ENCODE peak calls at places on chromosomes 3 and 15, in seven cellular contexts. C, T, L, Y, O, M and W are unnamed samples.

GRCh38 chr15:67506775-67507747 is 13.9 kb upstream of the C15orf61 start:
- DNase-seq in T (no peak), L (no peak), C (no peak), M (no peak), O (peak), Y (no peak), W (no peak)

GRCh38 chr15:63048986-63049665 is 6.6 kb downstream of the TPM1 start:
- DNase-seq in L (peak), Y (peak), O (peak), M (no peak), T (peak), C (peak), W (no peak)

GRCh38 chr15:99361541-99362185 is 110.4 kb downstream of the LRRC28 start:
- DNase-seq in C (peak), O (peak), T (no peak), M (no peak), Y (no peak), L (peak), W (no peak)

GRCh38 chr3:157532529-157533297 is 29.5 kb upstream of the VEPH1 start:
- DNase-seq in O (peak), L (peak), Y (no peak), T (no peak), C (peak), M (peak), W (no peak)

GRCh38 chr15:56640549-56640948 is 92.8 kb downstream of the ZNF280D start:
- DNase-seq in M (no peak), O (peak), Y (no peak), L (no peak), T (no peak), C (no peak), W (no peak)

GRCh38 chr3:13575459-13576061 is 26.6 kb downstream of the FBLN2 start:
- DNase-seq in M (no peak), T (no peak), L (peak), C (no peak), O (no peak), Y (no peak), W (no peak)

GRCh38 chr3:149621218-149622005 is 36.4 kb downstream of the WWTR1 start:
- DNase-seq in T (no peak), M (no peak), L (no peak), C (no peak), Y (no peak), O (peak), W (no peak)

GRCh38 chr3:184748219-184749135 is 36.6 kb upstream of the MAGEF1 start:
- DNase-seq in M (peak), L (peak), T (no peak), O (peak), C (peak), Y (no peak), W (no peak)

GRCh38 chr15:82862886-82863285 is 53.5 kb downstream of the WHAMM start:
- DNase-seq in M (no peak), Y (no peak), T (no peak), L (no peak), C (no peak), O (no peak), W (no peak)

GRCh38 chr3:28244471-28244870 is 3.1 kb downstream of the CMC1 start:
- DNase-seq in L (no peak), Y (peak), T (no peak), O (no peak), C (no peak), M (no peak), W (no peak)

GRCh38 chr15:60299452-60300047 is 98.2 kb downstream of the ANXA2 start:
- DNase-seq in M (peak), L (peak), O (no peak), C (peak), Y (no peak), T (peak), W (no peak)

GRCh38 chr3:10817506-10817905 is 1.5 kb downstream of the SLC6A11 start:
- DNase-seq in O (no peak), M (no peak), Y (no peak), L (no peak), C (peak), T (no peak), W (no peak)

GRCh38 chr15:88649286-88649733 is 10.5 kb downstream of the ISG20 start:
- DNase-seq in M (peak), T (peak), O (peak), Y (no peak), L (no peak), C (no peak), W (peak)

GRCh38 chr15:45450468-45450867 is 72.1 kb downstream of the SLC30A4 start:
- DNase-seq in C (no peak), T (peak), L (peak), M (no peak), O (no peak), Y (no peak), W (no peak)

GRCh38 chr15:74857082-74857655 is 14.2 kb upstream of the ULK3 start:
- DNase-seq in M (no peak), L (no peak), O (no peak), T (no peak), C (no peak), Y (no peak), W (no peak)

GRCh38 chr15:101288905-101289513 is 6.0 kb downstream of the SNRPA1 start:
- DNase-seq in O (peak), M (peak), T (no peak), C (peak), Y (no peak), L (peak), W (no peak)

GRCh38 chr3:123292321-123293310 is 90.9 kb downstream of the SEC22A start:
- DNase-seq in O (no peak), L (no peak), Y (no peak), C (no peak), M (no peak), T (peak), W (no peak)

GRCh38 chr15:82122754-82123400 is 77.1 kb upstream of the MEX3B start:
- DNase-seq in Y (no peak), L (peak), M (peak), C (no peak), T (no peak), O (peak), W (no peak)

GRCh38 chr3:63864008-63864871 is 573 bp downstream of the ATXN7 start:
- DNase-seq in Y (peak), M (no peak), C (no peak), T (peak), O (no peak), L (peak), W (no peak)

GRCh38 chr3:194486540-194487288 is at the start of gene ATP13A3:
- DNase-seq in C (peak), T (peak), O (peak), L (peak), M (peak), Y (peak), W (peak)

GRCh38 chr15:79453446-79453845 is 21.3 kb downstream of the MINAR1 start:
- DNase-seq in O (no peak), C (no peak), L (no peak), M (no peak), T (no peak), Y (no peak), W (no peak)

GRCh38 chr3:45135959-45136358 is 10.2 kb downstream of the CDCP1 start:
- DNase-seq in Y (no peak), O (peak), M (no peak), C (no peak), T (no peak), L (no peak), W (no peak)

GRCh38 chr3:45126730-45127129 is 19.4 kb downstream of the CDCP1 start:
- DNase-seq in O (no peak), L (no peak), T (no peak), C (no peak), Y (no peak), M (no peak), W (no peak)

GRCh38 chr3:139557041-139557440 is 17.5 kb upstream of the RBP1 start:
- DNase-seq in T (no peak), C (no peak), L (no peak), O (no peak), Y (no peak), M (no peak), W (no peak)

GRCh38 chr15:77650285-77650684 is 17.6 kb upstream of the LINGO1 start:
- DNase-seq in O (no peak), Y (no peak), M (peak), C (peak), T (no peak), L (peak), W (no peak)

GRCh38 chr3:134606033-134607025 is 44.5 kb downstream of the KY start:
- DNase-seq in Y (no peak), C (no peak), O (no peak), M (no peak), L (no peak), T (no peak), W (no peak)

GRCh38 chr3:144463916-144464315 is 492.3 kb downstream of the DIPK2A start:
- DNase-seq in M (no peak), O (no peak), T (no peak), C (no peak), L (no peak), Y (no peak), W (no peak)

GRCh38 chr15:70556804-70557203 is 206.6 kb downstream of the UACA start:
- DNase-seq in O (no peak), M (no peak), L (no peak), T (no peak), Y (no peak), C (no peak), W (peak)

GRCh38 chr3:64681827-64682226 is 6.0 kb downstream of the ADAMTS9 start:
- DNase-seq in Y (no peak), L (no peak), O (no peak), C (no peak), M (no peak), T (no peak), W (no peak)

GRCh38 chr3:161016417-161017313 is 88.5 kb downstream of the B3GALNT1 start:
- DNase-seq in L (no peak), M (no peak), Y (no peak), O (no peak), C (no peak), T (no peak), W (no peak)

GRCh38 chr3:182622241-182622545 is 171.1 kb upstream of the ATP11B start:
- DNase-seq in C (no peak), L (no peak), T (no peak), O (no peak), Y (no peak), M (no peak), W (no peak)

GRCh38 chr3:98784666-98785600 is 21.8 kb downstream of the ST3GAL6 start:
- DNase-seq in M (no peak), C (no peak), O (peak), L (no peak), T (no peak), Y (no peak), W (no peak)

DNA sequence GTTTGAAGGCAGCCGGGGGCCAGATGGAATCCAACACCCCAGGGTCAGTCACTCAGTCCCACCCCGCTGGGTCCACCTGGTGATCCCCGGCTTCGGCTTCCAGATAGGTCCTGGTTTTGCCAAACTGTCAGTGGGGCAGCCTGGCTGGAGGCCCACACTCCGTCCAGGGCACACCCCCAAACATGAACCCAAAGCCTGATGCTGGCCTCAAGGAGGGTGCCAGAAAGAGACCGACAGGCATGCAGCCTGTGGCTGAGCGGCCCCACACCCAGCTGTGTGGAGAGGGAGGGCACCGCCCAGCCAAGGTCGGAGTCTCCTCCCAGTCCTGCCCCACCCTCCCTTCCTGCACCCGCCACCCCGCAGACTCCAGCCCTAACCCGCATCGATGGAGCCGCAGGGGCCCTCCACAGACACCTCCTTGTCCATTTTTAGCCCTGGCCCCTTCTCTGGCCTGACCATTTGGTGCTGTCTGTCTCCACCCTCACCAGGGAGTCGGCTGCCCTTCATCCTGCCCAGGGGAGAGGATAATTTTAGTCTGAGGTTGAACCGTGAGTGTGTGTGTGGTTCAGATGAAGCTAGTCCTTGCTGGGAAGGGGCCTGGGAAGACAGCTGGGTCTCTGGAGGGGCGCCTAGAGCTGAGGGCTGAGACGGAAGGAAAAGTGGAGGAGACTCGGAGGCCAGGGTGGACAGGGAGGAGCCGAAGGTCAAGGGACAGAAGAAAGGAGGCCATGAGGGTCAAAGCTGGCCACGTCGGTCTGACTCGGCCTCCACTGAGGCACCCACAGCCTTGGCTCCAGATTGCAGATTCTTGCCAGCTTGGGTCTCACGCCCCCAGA is 23.1 kb downstream of the TNK2 start:
- DNase-seq in M (no peak), O (no peak), Y (no peak), T (peak), L (no peak), C (no peak), W (no peak)
- H3K4me3 ChIP-seq in M (no peak), O (no peak), Y (no peak), T (no peak), L (no peak), C (no peak), W (no peak)

GRCh38 chr15:85609492-85609891 is 185.2 kb downstream of the KLHL25 start:
- DNase-seq in T (no peak), C (no peak), M (no peak), L (no peak), Y (no peak), O (no peak), W (no peak)

GRCh38 chr15:85607141-85607806 is 187.5 kb downstream of the KLHL25 start:
- DNase-seq in Y (no peak), O (peak), M (no peak), C (no peak), T (no peak), L (no peak), W (no peak)

GRCh38 chr15:85604194-85604593 is 190.5 kb downstream of the KLHL25 start:
- DNase-seq in O (no peak), Y (no peak), M (no peak), C (no peak), T (no peak), L (no peak), W (no peak)

GRCh38 chr15:85607842-85608241 is 186.9 kb downstream of the KLHL25 start:
- DNase-seq in L (no peak), M (peak), C (no peak), T (no peak), O (peak), Y (no peak), W (no peak)

GRCh38 chr15:85606721-85607120 is 188.0 kb downstream of the KLHL25 start:
- DNase-seq in O (no peak), M (no peak), L (no peak), Y (no peak), C (no peak), T (no peak), W (no peak)
- H3K27ac ChIP-seq in O (no peak), M (no peak), L (no peak), Y (no peak), C (no peak), T (no peak), W (peak)

GRCh38 chr15:37291920-37292319 is 191.6 kb upstream of the MEIS2 start:
- DNase-seq in C (no peak), M (no peak), L (peak), Y (no peak), O (no peak), T (no peak), W (no peak)

GRCh38 chr15:37289109-37289765 is 188.9 kb upstream of the MEIS2 start:
- DNase-seq in Y (no peak), C (peak), L (peak), T (no peak), M (peak), O (peak), W (no peak)
- TF ChIP-seq CTCF in Y (no peak), C (peak), L (peak), T (no peak), M (peak), O (peak), W (no peak)

DNA sequence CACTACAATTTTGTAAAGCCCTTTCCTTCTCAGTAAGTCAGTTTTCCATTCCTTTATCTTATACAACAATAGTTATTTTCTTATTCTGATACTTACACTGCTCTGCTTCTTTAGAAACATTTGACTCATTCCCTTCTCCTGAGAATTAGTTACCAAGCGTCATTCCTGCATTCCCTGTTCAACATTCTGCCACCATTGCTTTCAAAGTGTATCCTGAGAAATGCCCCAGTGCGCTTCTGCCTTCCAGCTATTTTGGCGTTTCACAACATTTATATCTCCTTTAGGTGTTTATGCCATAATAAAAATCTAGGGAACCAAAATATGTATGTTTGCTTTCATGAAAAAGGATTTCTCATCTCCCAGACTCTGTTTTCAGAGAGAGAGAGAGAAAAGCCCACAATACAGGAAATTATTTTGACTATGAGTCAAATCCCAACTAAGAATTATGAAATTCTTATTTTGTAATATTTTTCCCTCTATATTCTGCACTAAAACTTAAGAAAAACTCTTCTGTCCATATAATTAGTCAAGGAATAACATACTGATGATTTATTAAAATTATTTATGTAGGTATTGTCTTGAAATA is 118.2 kb upstream of the RAP2B start:
- DNase-seq in Y (no peak), T (no peak), C (no peak), O (peak), L (no peak), M (no peak), W (no peak)
- H3K4me3 ChIP-seq in Y (no peak), T (no peak), C (no peak), O (no peak), L (no peak), M (no peak), W (peak)

DNA sequence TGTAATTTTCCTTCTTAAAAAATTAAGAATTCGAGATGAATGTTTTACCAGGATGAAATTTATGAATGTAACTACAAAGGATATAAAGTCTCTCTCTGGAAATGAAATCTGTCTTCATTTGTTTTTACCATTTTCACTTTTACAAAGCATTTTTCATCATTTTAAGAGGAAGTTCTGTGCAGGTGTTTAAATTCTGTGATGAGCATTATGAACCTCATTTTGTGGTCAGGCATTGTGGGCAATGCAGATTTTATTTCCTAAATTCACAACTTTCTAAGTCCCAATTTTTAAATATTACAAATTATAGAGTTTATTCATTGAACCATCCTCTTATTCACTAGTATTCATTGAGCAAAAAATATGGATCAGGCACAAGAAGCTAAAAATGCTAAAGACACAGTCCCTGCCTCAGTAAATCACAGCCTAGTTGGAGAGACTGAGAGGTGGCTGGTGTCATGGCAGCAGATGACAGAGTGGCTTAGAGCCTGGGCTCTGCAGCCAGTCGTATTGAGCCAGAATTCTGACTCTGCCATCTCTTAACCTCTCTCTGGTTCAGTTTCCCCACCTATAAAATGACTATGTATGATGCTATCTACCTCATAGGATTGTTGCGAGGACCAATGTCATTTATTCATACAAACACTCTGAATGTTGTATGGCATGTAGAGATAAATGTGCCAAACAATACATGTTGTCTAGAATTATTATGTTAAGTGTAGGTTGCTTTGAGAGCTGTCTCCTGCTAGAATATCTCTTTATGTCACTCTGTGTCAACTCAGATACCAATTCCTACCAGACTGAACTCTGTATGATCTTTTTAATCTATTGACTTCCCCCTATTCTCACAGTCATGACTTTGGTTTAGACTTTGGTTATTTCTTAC is 7.5 kb upstream of the TGFBR2 start:
- DNase-seq in L (no peak), Y (no peak), M (no peak), C (no peak), O (no peak), T (no peak), W (no peak)
- H3K27ac ChIP-seq in L (peak), Y (peak), M (peak), C (no peak), O (no peak), T (peak), W (no peak)

GRCh38 chr15:26073430-26074333 is 210.6 kb upstream of the ATP10A start:
- DNase-seq in O (no peak), C (no peak), M (no peak), Y (no peak), T (no peak), L (no peak), W (no peak)
- TF ChIP-seq CTCF in O (no peak), C (no peak), M (no peak), Y (no peak), T (no peak), L (no peak), W (no peak)

GRCh38 chr15:57752426-57752825 is 45.9 kb downstream of the POLR2M start:
- DNase-seq in T (no peak), O (no peak), L (no peak), C (peak), M (no peak), Y (no peak), W (no peak)

GRCh38 chr15:57743424-57743823 is 36.9 kb downstream of the POLR2M start:
- DNase-seq in Y (no peak), O (no peak), C (peak), T (no peak), M (no peak), L (no peak), W (no peak)

GRCh38 chr15:57746752-57747151 is 40.2 kb downstream of the POLR2M start:
- DNase-seq in T (no peak), M (no peak), C (no peak), O (no peak), Y (no peak), L (no peak), W (no peak)

GRCh38 chr15:57751177-57751800 is 44.8 kb downstream of the POLR2M start:
- DNase-seq in Y (no peak), O (peak), M (no peak), C (peak), T (no peak), L (peak), W (no peak)

GRCh38 chr15:57747206-57747605 is 40.7 kb downstream of the POLR2M start:
- DNase-seq in C (no peak), L (no peak), Y (peak), T (no peak), O (no peak), M (no peak), W (no peak)
- H3K4me3 ChIP-seq in C (no peak), L (no peak), Y (peak), T (no peak), O (no peak), M (no peak), W (no peak)